ENCODE peak calls at places on chromosomes 12 and 14, in four cellular contexts. C, W, Q and H are unnamed samples.

GRCh38 chr14:59464651-59465569 is at the start of gene GPR135:
- DNase-seq in C (peak; percentile 79), Q (peak; percentile 37), W (no peak), H (peak; percentile 85)

GRCh38 chr12:111557271-111558106 is 41.6 kb downstream of the ATXN2 start:
- DNase-seq in Q (no peak), W (no peak), C (no peak), H (no peak)

GRCh38 chr12:132318135-132318534 is 11.3 kb downstream of the GALNT9 start:
- DNase-seq in C (no peak), W (no peak), Q (no peak), H (peak; percentile 16)

GRCh38 chr12:57549909-57550627 is at the start of gene KIF5A:
- DNase-seq in C (peak; percentile 32), Q (peak; percentile 92), W (no peak), H (peak; percentile 47)

GRCh38 chr14:22531451-22532344 is 57.3 kb downstream of the DAD1 start:
- DNase-seq in Q (no peak), C (no peak), W (no peak), H (no peak)

GRCh38 chr14:85471744-85472143 is 58.2 kb upstream of the FLRT2 start:
- DNase-seq in Q (no peak), C (no peak), W (no peak), H (no peak)

GRCh38 chr12:112843272-112843671 is 51.7 kb downstream of the RPH3A start:
- DNase-seq in Q (no peak), C (no peak), W (no peak), H (no peak)

GRCh38 chr14:76690502-76691105 is 70.7 kb upstream of the VASH1 start:
- DNase-seq in C (no peak), Q (no peak), W (no peak), H (no peak)

GRCh38 chr14:22263961-22264360 is 325.1 kb downstream of the DAD1 start:
- DNase-seq in Q (no peak), C (no peak), W (no peak), H (no peak)

GRCh38 chr12:102680296-102680695 is 199.9 kb upstream of the IGF1 start:
- DNase-seq in Q (no peak), C (no peak), W (no peak), H (no peak)

GRCh38 chr12:25653487-25654175 is 100.5 kb upstream of the LMNTD1 start:
- DNase-seq in C (no peak), W (no peak), Q (no peak), H (peak; percentile 34)

GRCh38 chr12:51773145-51773869 is 75.2 kb downstream of the FIGNL2 start:
- DNase-seq in C (no peak), W (no peak), Q (no peak), H (no peak)

GRCh38 chr14:53278602-53279506 is 125.7 kb upstream of the DDHD1 start:
- DNase-seq in W (no peak), C (no peak), Q (no peak), H (no peak)